ENCODE peak calls at places on chromosomes 5 and 9, in eight cellular contexts. J is dorsolateral prefrontal cortex; S is RKO; A is COR-L47; P is T-helper 2 cell; T is hepatic stellate cell; Z is CD4-positive, alpha-beta memory T cell; K is T1000. G is an unnamed sample.

GRCh38 chr5:167339205-167339604 is 952.2 kb upstream of the WWC1 start:
- DNase-seq in J (no peak), S (no peak), A (no peak), P (no peak), T (no peak), Z (no peak), K (no peak), G (no peak)

GRCh38 chr9:110769667-110770066 is 101.1 kb downstream of the MUSK start:
- DNase-seq in J (no peak), S (no peak), A (no peak), P (no peak), T (no peak), Z (no peak), K (no peak), G (peak; percentile 20)

GRCh38 chr9:38066907-38067610 is 2.0 kb downstream of the SHB start:
- DNase-seq in J (no peak), S (no peak), A (peak; percentile 23), P (no peak), T (no peak), Z (no peak), K (no peak), G (peak; percentile 65)

GRCh38 chr5:122779451-122779850 is 4.6 kb downstream of the SNX2 start:
- DNase-seq in J (no peak), S (no peak), A (no peak), P (no peak), T (no peak), Z (no peak), K (no peak), G (no peak)

GRCh38 chr9:99660191-99660636 is 161.5 kb upstream of the NR4A3 start:
- DNase-seq in J (peak; percentile 44), S (no peak), A (no peak), P (no peak), T (no peak), Z (no peak), K (no peak), G (peak; percentile 11)

GRCh38 chr5:67156976-67157583 is 39.5 kb downstream of the CD180 start:
- DNase-seq in J (peak; percentile 27), S (peak; percentile 30), A (peak; percentile 48), P (peak; percentile 31), T (no peak), Z (peak; percentile 59), K (no peak), G (peak; percentile 35)

GRCh38 chr9:130956636-130957450 is 17.8 kb upstream of the FIBCD1 start:
- DNase-seq in J (no peak), S (no peak), A (no peak), P (no peak), T (no peak), Z (no peak), K (no peak), G (no peak)

GRCh38 chr5:125401724-125402622 is 655.5 kb upstream of the ZNF608 start:
- DNase-seq in J (no peak), S (no peak), A (no peak), P (no peak), T (no peak), Z (no peak), K (no peak), G (no peak)

GRCh38 chr5:125484272-125485002 is 738.0 kb upstream of the ZNF608 start:
- DNase-seq in J (peak; percentile 22), S (no peak), A (peak; percentile 79), P (no peak), T (peak; percentile 16), Z (no peak), K (peak; percentile 59), G (peak; percentile 59)

GRCh38 chr9:130354806-130355205 is 89.2 kb downstream of the HMCN2 start:
- DNase-seq in J (no peak), S (no peak), A (no peak), P (no peak), T (no peak), Z (no peak), K (no peak), G (no peak)

GRCh38 chr9:131676431-131676972 is 63.4 kb downstream of the RAPGEF1 start:
- DNase-seq in J (peak; percentile 43), S (no peak), A (no peak), P (peak; percentile 50), T (no peak), Z (peak; percentile 85), K (no peak), G (peak; percentile 85)

GRCh38 chr9:121861501-121862180 is 210.2 kb downstream of the DAB2IP start:
- DNase-seq in J (peak; percentile 59), S (peak; percentile 53), A (no peak), P (no peak), T (peak; percentile 43), Z (no peak), K (no peak), G (peak; percentile 65)

GRCh38 chr9:75238311-75238976 is 150.1 kb downstream of the OSTF1 start:
- DNase-seq in J (no peak), S (peak; percentile 61), A (peak; percentile 69), P (peak; percentile 28), T (peak; percentile 22), Z (peak; percentile 45), K (no peak), G (peak; percentile 68)

GRCh38 chr5:10220253-10220652 is 29.4 kb downstream of the ATPSCKMT start:
- DNase-seq in J (peak; percentile 32), S (no peak), A (no peak), P (no peak), T (no peak), Z (no peak), K (no peak), G (no peak)

GRCh38 chr9:92564982-92565381 is 29.2 kb upstream of the ECM2 start:
- DNase-seq in J (no peak), S (no peak), A (no peak), P (no peak), T (no peak), Z (no peak), K (no peak), G (no peak)

GRCh38 chr5:11851965-11852745 is 52.1 kb downstream of the CTNND2 start:
- DNase-seq in J (no peak), S (no peak), A (no peak), P (no peak), T (no peak), Z (no peak), K (no peak), G (no peak)

GRCh38 chr5:178214160-178214803 is 9.9 kb downstream of the HNRNPAB start:
- DNase-seq in J (no peak), S (no peak), A (no peak), P (no peak), T (no peak), Z (no peak), K (no peak), G (peak; percentile 31)

G was measured in NCI-H82.